ENCODE peak calls at places on chromosomes 3 and 15, in nine cellular contexts. I, J, Y, Q, D, M, R, T and W are unnamed samples.

GRCh38 chr15:58840048-58840447 is 68.9 kb downstream of the MINDY2 start:
- DNase-seq in T (no peak), J (no peak), D (no peak), M (peak), I (no peak), Q (no peak), Y (no peak), R (no peak), W (no peak)

GRCh38 chr3:43156812-43157455 is 51.1 kb upstream of the POMGNT2 start:
- DNase-seq in Y (no peak), M (no peak), Q (no peak), R (no peak), T (no peak), J (no peak), D (no peak), I (no peak), W (no peak)

GRCh38 chr3:156633335-156633734 is 41.1 kb upstream of the TIPARP start:
- DNase-seq in T (peak), J (peak), R (peak), D (no peak), Q (no peak), I (peak), Y (peak), M (peak), W (no peak)

GRCh38 chr3:57544181-57545125 is at the start of gene DNAH12:
- DNase-seq in Y (no peak), D (peak), M (peak), Q (no peak), J (no peak), I (peak), R (no peak), T (no peak), W (no peak)

GRCh38 chr3:11195721-11196332 is 41.5 kb downstream of the HRH1 start:
- DNase-seq in R (no peak), I (peak), J (no peak), M (peak), T (no peak), D (no peak), Y (no peak), Q (no peak), W (no peak)

GRCh38 chr3:5302661-5303060 is 115.2 kb downstream of the EDEM1 start:
- DNase-seq in M (no peak), Y (no peak), R (no peak), J (no peak), D (no peak), T (no peak), I (no peak), Q (no peak), W (no peak)

GRCh38 chr3:86982883-86983282 is 8.1 kb downstream of the VGLL3 start:
- DNase-seq in T (no peak), M (peak), Y (no peak), I (no peak), Q (no peak), J (no peak), R (no peak), D (no peak), W (no peak)

GRCh38 chr3:126423191-126424038 is 28.7 kb downstream of the CFAP100 start:
- DNase-seq in R (no peak), T (no peak), D (no peak), Q (peak), J (no peak), Y (no peak), I (no peak), M (no peak), W (no peak)

GRCh38 chr3:65371053-65371452 is 667.7 kb downstream of the MAGI1 start:
- DNase-seq in R (no peak), D (no peak), M (no peak), J (no peak), T (no peak), Q (no peak), I (no peak), Y (no peak), W (no peak)

GRCh38 chr3:167102071-167102470 is 278.0 kb downstream of the ZBBX start:
- DNase-seq in J (no peak), M (no peak), Q (no peak), D (no peak), R (no peak), T (no peak), I (no peak), Y (no peak), W (no peak)

GRCh38 chr15:88543065-88543776 is 3.3 kb downstream of the DET1 start:
- DNase-seq in Q (no peak), M (peak), J (no peak), D (no peak), T (no peak), R (no peak), Y (no peak), I (no peak), W (no peak)

GRCh38 chr15:72934006-72934405 is 118.3 kb upstream of the NEO1 start:
- DNase-seq in Q (no peak), D (no peak), I (no peak), M (no peak), J (no peak), Y (no peak), T (no peak), R (no peak), W (no peak)

GRCh38 chr3:32843504-32844321 is 25.9 kb downstream of the TRIM71 start:
- DNase-seq in T (no peak), D (no peak), R (no peak), J (no peak), I (no peak), Q (no peak), Y (no peak), M (no peak), W (no peak)

GRCh38 chr15:36734366-36734765 is 154.9 kb downstream of the CDIN1 start:
- DNase-seq in J (no peak), D (no peak), M (no peak), R (no peak), T (no peak), Q (no peak), I (no peak), Y (no peak), W (no peak)

GRCh38 chr3:101377209-101377608 is 56.8 kb upstream of the IMPG2 start:
- DNase-seq in D (no peak), J (no peak), M (no peak), Q (no peak), I (no peak), R (no peak), Y (no peak), T (no peak), W (no peak)

GRCh38 chr3:9776896-9777694 is 7.3 kb upstream of the CAMK1 start:
- DNase-seq in T (no peak), J (no peak), Y (no peak), M (no peak), Q (no peak), I (peak), D (no peak), R (no peak), W (no peak)

GRCh38 chr3:134134698-134135415 is 105.1 kb upstream of the SLCO2A1 start:
- DNase-seq in R (no peak), T (no peak), I (peak), Q (no peak), Y (no peak), D (no peak), M (no peak), J (no peak), W (no peak)

GRCh38 chr3:32340039-32340438 is 51.6 kb upstream of the CMTM7 start:
- DNase-seq in T (no peak), Y (no peak), I (no peak), R (no peak), Q (peak), J (no peak), M (peak), D (peak), W (peak)

GRCh38 chr3:23377928-23378672 is 175.0 kb downstream of the UBE2E2 start:
- DNase-seq in J (no peak), I (no peak), R (no peak), Q (no peak), M (no peak), D (no peak), T (no peak), Y (no peak), W (no peak)

GRCh38 chr3:102712896-102713295 is 278.1 kb downstream of the ZPLD1 start:
- DNase-seq in D (no peak), Y (no peak), R (no peak), T (no peak), J (no peak), M (no peak), I (no peak), Q (no peak), W (no peak)

GRCh38 chr15:64842986-64843561 is 1.4 kb downstream of the PLEKHO2 start:
- DNase-seq in T (peak), I (peak), Q (no peak), M (peak), R (peak), D (peak), Y (no peak), J (peak), W (peak)

GRCh38 chr3:120393252-120393651 is 44.1 kb upstream of the LRRC58 start:
- DNase-seq in I (no peak), T (no peak), R (no peak), Q (no peak), Y (no peak), M (peak), J (no peak), D (no peak), W (no peak)

GRCh38 chr3:113261996-113262665 is 50.8 kb downstream of the BOC start:
- DNase-seq in D (no peak), Y (no peak), T (no peak), J (peak), Q (no peak), I (no peak), M (no peak), R (no peak), W (no peak)

GRCh38 chr3:79872483-79872882 is 104.7 kb upstream of the ROBO1 start:
- DNase-seq in Q (no peak), M (peak), D (no peak), Y (no peak), T (no peak), I (no peak), J (no peak), R (no peak), W (no peak)

GRCh38 chr15:25787855-25788521 is 75.1 kb downstream of the ATP10A start:
- DNase-seq in D (no peak), T (no peak), J (peak), Y (no peak), R (no peak), I (peak), M (peak), Q (no peak), W (no peak)

GRCh38 chr3:70824078-70824477 is 511.6 kb upstream of the MDFIC2 start:
- DNase-seq in D (no peak), J (peak), Y (no peak), I (no peak), T (no peak), Q (no peak), M (no peak), R (no peak), W (no peak)

GRCh38 chr3:99084825-99085224 is 183.3 kb upstream of the DCBLD2 start:
- DNase-seq in D (no peak), T (no peak), Q (no peak), M (peak), J (no peak), I (no peak), Y (no peak), R (no peak), W (no peak)

GRCh38 chr3:69890094-69890493 is 109.4 kb upstream of the SAMMSON start:
- DNase-seq in T (no peak), Q (no peak), Y (no peak), I (no peak), D (no peak), R (no peak), M (peak), J (no peak), W (no peak)

GRCh38 chr3:187265461-187265955 is 26.0 kb downstream of the MASP1 start:
- DNase-seq in R (peak), T (no peak), I (no peak), J (no peak), D (no peak), M (peak), Y (no peak), Q (no peak), W (no peak)